ENCODE peak calls at places on chromosomes 2 and 18, in nine cellular contexts. Q is transverse colon, F is thyroid gland, D is upper lobe of left lung, G is heart left ventricle, A is IMR-90, O is A549, V is NB4, Z is stomach. M is an unnamed sample.
A peak's percentile ranks its signal among the peaks of the same experiment; 100 is the strongest.

GRCh38 chr18:363327-364115 is 95.7 kb upstream of the THOC1 start:
- DNase-seq in Q (no peak), F (no peak), A (peak; percentile 20), O (no peak), D (no peak), V (peak; percentile 69), Z (no peak), G (no peak), M (no peak)

GRCh38 chr2:31228717-31229116 is 5.2 kb upstream of the EHD3 start:
- DNase-seq in V (no peak), D (no peak), Z (no peak), Q (no peak), F (no peak), O (no peak), A (no peak), G (no peak), M (peak; percentile 20)

GRCh38 chr2:189115126-189115525 is 64.4 kb downstream of the COL5A2 start:
- DNase-seq in D (no peak), Q (no peak), V (no peak), F (no peak), Z (no peak), O (no peak), A (peak; percentile 38), G (no peak), M (no peak)

GRCh38 chr2:208033701-208034502 is 8.6 kb upstream of the PLEKHM3 start:
- DNase-seq in V (peak; percentile 55), F (peak; percentile 62), D (no peak), A (peak; percentile 24), Z (peak; percentile 66), G (no peak), Q (peak; percentile 70), O (peak; percentile 65), M (peak; percentile 61)

GRCh38 chr2:34107811-34108210 is 508.7 kb upstream of the FAM98A start:
- DNase-seq in D (no peak), Z (no peak), F (no peak), G (no peak), A (no peak), Q (no peak), O (no peak), V (no peak), M (no peak)

GRCh38 chr2:38148501-38148900 is 72.5 kb upstream of the CYP1B1 start:
- DNase-seq in G (no peak), Z (peak; percentile 44), A (peak; percentile 60), F (peak; percentile 53), D (no peak), O (peak; percentile 75), Q (no peak), V (peak; percentile 88), M (peak; percentile 35)

GRCh38 chr2:127664065-127664894 is 11.1 kb downstream of the LIMS2 start:
- DNase-seq in Z (no peak), Q (peak; percentile 7), F (no peak), D (peak; percentile 88), O (no peak), V (no peak), G (peak; percentile 78), A (no peak), M (peak; percentile 80)

GRCh38 chr2:27494284-27494943 is 586 bp downstream of the FNDC4 start:
- DNase-seq in O (no peak), D (no peak), V (no peak), F (peak; percentile 23), A (peak; percentile 20), Q (peak; percentile 32), G (peak; percentile 65), Z (no peak), M (peak; percentile 87)

DNA sequence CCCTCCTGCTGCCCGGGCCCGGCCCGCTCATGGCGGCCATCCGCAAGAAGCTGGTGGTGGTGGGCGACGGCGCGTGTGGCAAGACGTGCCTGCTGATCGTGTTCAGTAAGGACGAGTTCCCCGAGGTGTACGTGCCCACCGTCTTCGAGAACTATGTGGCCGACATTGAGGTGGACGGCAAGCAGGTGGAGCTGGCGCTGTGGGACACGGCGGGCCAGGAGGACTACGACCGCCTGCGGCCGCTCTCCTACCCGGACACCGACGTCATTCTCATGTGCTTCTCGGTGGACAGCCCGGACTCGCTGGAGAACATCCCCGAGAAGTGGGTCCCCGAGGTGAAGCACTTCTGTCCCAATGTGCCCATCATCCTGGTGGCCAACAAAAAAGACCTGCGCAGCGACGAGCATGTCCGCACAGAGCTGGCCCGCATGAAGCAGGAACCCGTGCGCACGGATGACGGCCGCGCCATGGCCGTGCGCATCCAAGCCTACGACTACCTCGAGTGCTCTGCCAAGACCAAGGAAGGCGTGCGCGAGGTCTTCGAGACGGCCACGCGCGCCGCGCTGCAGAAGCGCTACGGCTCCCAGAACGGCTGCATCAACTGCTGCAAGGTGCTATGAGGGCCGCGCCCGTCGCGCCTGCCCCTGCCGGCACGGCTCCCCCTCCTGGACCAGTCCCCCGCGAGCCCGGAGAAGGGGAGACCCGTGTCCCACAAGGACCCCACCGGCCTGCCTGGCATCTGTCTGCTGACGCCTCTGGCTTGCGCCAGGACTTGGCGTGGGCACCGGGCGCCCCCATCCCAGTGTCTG is 767 bp downstream of the RHOB start:
- DNase-seq in F (peak; percentile 60), O (peak; percentile 63), A (peak; percentile 41), Q (peak; percentile 57), Z (peak; percentile 57), D (peak; percentile 91), G (peak; percentile 80), V (peak; percentile 39), M (peak; percentile 50)
- TF ChIP-seq POLR2A in F (no peak), O (no peak), A (no peak), Q (peak; percentile 64), Z (peak; percentile 48), D (no peak), G (no peak), V (no peak), M (peak; percentile 75)

GRCh38 chr18:71077451-71077850 is 788.6 kb downstream of the SOCS6 start:
- DNase-seq in V (no peak), A (no peak), F (no peak), O (no peak), Z (no peak), D (no peak), G (no peak), Q (no peak), M (no peak)

GRCh38 chr18:71075147-71075546 is 786.3 kb downstream of the SOCS6 start:
- DNase-seq in O (peak; percentile 1), F (no peak), A (no peak), Z (no peak), Q (no peak), V (no peak), G (no peak), D (no peak), M (no peak)
- TF ChIP-seq POLR2A in O (no peak), F (no peak), A (no peak), Z (no peak), Q (no peak), V (no peak), G (no peak), D (no peak), M (no peak)

GRCh38 chr2:39437522-39438296 is 624 bp upstream of the MAP4K3 start:
- DNase-seq in Q (peak; percentile 78), Z (peak; percentile 64), G (peak; percentile 67), O (peak; percentile 63), D (peak; percentile 78), A (peak; percentile 31), F (peak; percentile 40), V (no peak), M (peak; percentile 53)
- TF ChIP-seq POLR2A in Q (peak; percentile 78), Z (no peak), G (no peak), O (peak; percentile 15), D (peak; percentile 52), A (no peak), F (no peak), V (no peak), M (no peak)

GRCh38 chr2:158457092-158457825 is 507 bp downstream of the PKP4 start:
- DNase-seq in Z (peak; percentile 65), D (peak; percentile 92), G (peak; percentile 85), V (peak; percentile 82), A (peak; percentile 61), F (peak; percentile 74), O (peak; percentile 76), Q (peak; percentile 63), M (peak; percentile 68)
- TF ChIP-seq POLR2A in Z (no peak), D (no peak), G (no peak), V (peak; percentile 16), A (no peak), F (no peak), O (peak; percentile 38), Q (no peak), M (no peak)

M was measured in right lobe of liver.